ENCODE peak calls at places on chromosomes 7 and 10, in seven cellular contexts. S is lower lobe of right lung; V is left lung; Q is CD4-positive, alpha-beta memory T cell; H is body of pancreas; L is thyroid gland; J is neuronal stem cell. A is an unnamed sample.

GRCh38 chr10:126147866-126148578 is 240.3 kb downstream of the ADAM12 start:
- DNase-seq in S (no peak), V (no peak), Q (no peak), H (no peak), L (no peak), J (no peak), A (no peak)

GRCh38 chr10:71232089-71232998 is 20.0 kb downstream of the UNC5B start:
- DNase-seq in S (peak; percentile 78), V (no peak), Q (no peak), H (peak; percentile 94), L (peak; percentile 73), J (no peak), A (no peak)

GRCh38 chr10:19158870-19159269 is 110.3 kb downstream of the MALRD1 start:
- DNase-seq in S (no peak), V (no peak), Q (no peak), H (no peak), L (no peak), J (no peak), A (no peak)

GRCh38 chr10:79230563-79231249 is 116.6 kb upstream of the PPIF start:
- DNase-seq in S (no peak), V (peak; percentile 49), Q (no peak), H (no peak), L (no peak), J (no peak), A (no peak)

GRCh38 chr7:128871050-128871449 is 8.4 kb downstream of the ATP6V1F start:
- DNase-seq in S (no peak), V (no peak), Q (no peak), H (no peak), L (no peak), J (no peak), A (no peak)

GRCh38 chr10:77188511-77188910 is 449.1 kb downstream of the KCNMA1 start:
- DNase-seq in S (no peak), V (no peak), Q (no peak), H (no peak), L (no peak), J (no peak), A (no peak)

GRCh38 chr7:150962285-150962742 is 15.8 kb downstream of the KCNH2 start:
- DNase-seq in S (no peak), V (no peak), Q (no peak), H (no peak), L (no peak), J (no peak), A (no peak)

GRCh38 chr7:106643189-106643588 is 17.8 kb downstream of the CCDC71L start:
- DNase-seq in S (no peak), V (no peak), Q (no peak), H (no peak), L (no peak), J (no peak), A (no peak)

GRCh38 chr7:8109196-8110022 is 140.8 kb downstream of the GLCCI1 start:
- DNase-seq in S (no peak), V (no peak), Q (no peak), H (no peak), L (no peak), J (no peak), A (no peak)

GRCh38 chr7:70306173-70306572 is 707.9 kb downstream of the AUTS2 start:
- DNase-seq in S (no peak), V (no peak), Q (no peak), H (no peak), L (no peak), J (no peak), A (no peak)

GRCh38 chr7:11751807-11752389 is 80.1 kb downstream of the THSD7A start:
- DNase-seq in S (no peak), V (no peak), Q (no peak), H (peak; percentile 23), L (no peak), J (no peak), A (no peak)

GRCh38 chr10:3838723-3839437 is 53.9 kb upstream of the KLF6 start:
- DNase-seq in S (no peak), V (no peak), Q (no peak), H (no peak), L (no peak), J (no peak), A (no peak)

GRCh38 chr7:30909431-30909830 is 2.2 kb upstream of the AQP1 start:
- DNase-seq in S (peak; percentile 74), V (peak; percentile 69), Q (no peak), H (no peak), L (peak; percentile 38), J (no peak), A (no peak)

GRCh38 chr10:110843796-110844616 is 27.7 kb upstream of the PDCD4 start:
- DNase-seq in S (no peak), V (no peak), Q (no peak), H (peak; percentile 75), L (no peak), J (no peak), A (no peak)

GRCh38 chr7:80172387-80172786 is 37.8 kb downstream of the GNAI1 start:
- DNase-seq in S (no peak), V (no peak), Q (no peak), H (no peak), L (no peak), J (no peak), A (no peak)

GRCh38 chr10:97673736-97674525 is 13.1 kb downstream of the AVPI1 start:
- DNase-seq in S (no peak), V (no peak), Q (no peak), H (no peak), L (no peak), J (no peak), A (no peak)

GRCh38 chr7:98194672-98195457 is 16.4 kb upstream of the BHLHA15 start:
- DNase-seq in S (no peak), V (no peak), Q (no peak), H (no peak), L (no peak), J (no peak), A (no peak)

DNA sequence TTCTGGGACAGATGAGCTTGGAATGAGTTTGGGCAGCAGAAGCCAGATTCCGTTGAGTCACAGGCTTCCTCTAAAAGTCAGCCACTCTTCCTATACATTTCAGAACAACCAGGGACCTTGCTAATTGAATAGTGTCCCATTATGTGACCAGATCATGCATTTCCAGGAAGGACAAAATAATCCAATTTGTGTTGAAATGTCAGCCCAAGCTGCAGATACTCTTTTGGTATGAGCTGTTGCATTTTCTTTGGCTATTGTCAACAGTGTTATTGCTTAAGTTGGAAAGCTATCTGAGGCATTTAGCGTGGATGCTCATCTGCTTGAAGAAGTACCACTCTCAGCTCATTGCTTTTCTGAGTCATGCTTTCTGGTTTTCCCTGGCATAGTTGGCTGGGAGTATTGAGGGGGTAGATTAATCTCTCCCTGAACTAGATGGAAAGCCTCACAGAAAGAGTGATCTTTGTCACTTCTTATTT is 223.7 kb upstream of the HABP2 start:
- DNase-seq in S (no peak), V (no peak), Q (no peak), H (no peak), L (no peak), J (no peak), A (no peak)
- H3K4me1 ChIP-seq in S (peaks cover 17% of the 10 kb centered on the region), V (peaks cover 16% of the 10 kb centered on the region), Q (no peaks in the 10 kb centered on the region), H (no peaks in the 10 kb centered on the region), L (no peaks in the 10 kb centered on the region), J (peaks cover 10% of the 10 kb centered on the region), A (no peaks in the 10 kb centered on the region)

DNA sequence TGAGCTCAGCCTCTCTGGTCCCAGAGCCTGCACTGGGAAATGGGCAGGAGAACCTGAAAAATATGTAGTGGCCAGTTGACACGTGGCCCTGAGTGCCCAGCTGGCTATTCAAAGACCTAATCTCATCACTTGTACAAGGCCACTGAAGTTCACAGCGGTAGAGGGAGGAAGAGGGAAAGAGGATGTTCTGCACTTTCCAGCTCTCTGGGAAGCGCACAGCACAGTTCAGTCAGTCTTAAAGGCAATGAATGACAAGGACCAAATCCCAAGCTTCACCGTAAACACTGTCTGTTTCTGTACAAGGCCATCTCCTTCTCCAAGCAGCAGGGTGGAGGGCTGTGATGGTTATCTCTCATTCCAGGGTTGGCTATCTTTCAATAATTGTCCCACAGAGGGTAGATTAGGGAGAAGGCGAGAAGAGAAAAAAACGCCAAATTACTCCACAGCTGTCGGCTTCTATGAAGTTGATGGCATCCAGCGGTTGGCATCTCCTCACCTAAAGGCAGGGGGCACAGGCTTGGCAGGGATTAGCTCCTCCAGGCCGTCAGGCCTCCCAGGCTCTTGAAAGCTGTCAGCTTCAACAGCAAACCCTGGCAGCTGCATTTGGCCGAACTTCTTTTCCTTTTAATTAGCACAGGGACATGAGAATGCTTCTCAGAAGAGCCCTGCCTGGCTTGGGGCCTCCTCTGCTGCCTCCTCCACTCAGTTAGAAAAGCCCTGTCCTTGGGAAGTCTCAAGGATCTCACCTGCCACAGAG is 10.6 kb downstream of the SFMBT2 start:
- DNase-seq in S (no peak), V (no peak), Q (no peak), H (no peak), L (no peak), J (no peak), A (no peak)
- H3K27ac ChIP-seq in S (no peak overlapping the region), V (no peak overlapping the region), Q (no peak overlapping the region), H (no peak overlapping the region), L (no peak overlapping the region), J (no peak overlapping the region), A (no peak overlapping the region)

GRCh38 chr7:158733762-158734494 is 29.3 kb upstream of the NCAPG2 start:
- DNase-seq in S (no peak), V (no peak), Q (no peak), H (no peak), L (no peak), J (no peak), A (no peak)
- H3K36me3 ChIP-seq in S (peaks cover 55% of the 10 kb centered on the region), V (peaks cover 58% of the 10 kb centered on the region), Q (peaks cover 56% of the 10 kb centered on the region), H (peaks cover 26% of the 10 kb centered on the region), L (peaks cover 51% of the 10 kb centered on the region), J (peaks cover 12% of the 10 kb centered on the region), A (peaks cover 62% of the 10 kb centered on the region)

DNA sequence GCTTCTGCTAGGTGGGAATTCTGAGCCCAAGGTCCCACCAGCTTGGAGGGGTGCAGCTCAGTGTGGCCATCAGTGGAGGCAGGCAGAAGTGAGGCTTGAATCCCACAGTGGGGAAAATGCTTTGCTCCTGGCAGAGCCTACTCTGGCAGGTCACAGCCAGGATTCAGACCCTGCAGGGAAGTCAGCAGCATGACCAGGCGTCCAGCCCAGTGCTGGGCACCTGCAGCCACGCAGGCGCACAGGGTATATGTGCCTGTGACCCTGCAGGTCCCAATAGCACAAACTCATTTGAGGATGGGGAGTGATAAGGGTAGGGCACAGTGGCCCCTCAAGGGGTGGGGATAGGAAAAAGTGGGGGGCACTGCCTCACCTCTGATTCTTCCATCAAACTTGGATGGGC is 8.4 kb upstream of the AEBP1 start:
- DNase-seq in S (no peak), V (peak; percentile 51), Q (no peak), H (no peak), L (no peak), J (no peak), A (no peak)
- H3K4me1 ChIP-seq in S (peaks cover 13% of the 10 kb centered on the region), V (peaks cover 3% of the 10 kb centered on the region), Q (no peaks in the 10 kb centered on the region), H (no peaks in the 10 kb centered on the region), L (no peaks in the 10 kb centered on the region), J (peaks cover 4% of the 10 kb centered on the region), A (no peaks in the 10 kb centered on the region)

GRCh38 chr10:6716521-6716920 is 136.4 kb upstream of the PRKCQ start:
- DNase-seq in S (no peak), V (no peak), Q (no peak), H (no peak), L (no peak), J (no peak), A (no peak)

GRCh38 chr10:6726924-6727323 is 146.8 kb upstream of the PRKCQ start:
- DNase-seq in S (no peak), V (no peak), Q (no peak), H (no peak), L (no peak), J (no peak), A (no peak)

GRCh38 chr10:6721964-6722615 is 142.0 kb upstream of the PRKCQ start:
- DNase-seq in S (no peak), V (no peak), Q (no peak), H (no peak), L (no peak), J (no peak), A (no peak)

GRCh38 chr10:6722616-6723004 is 142.5 kb upstream of the PRKCQ start:
- DNase-seq in S (no peak), V (no peak), Q (no peak), H (no peak), L (no peak), J (no peak), A (no peak)

GRCh38 chr10:6721480-6721879 is 141.4 kb upstream of the PRKCQ start:
- DNase-seq in S (no peak), V (no peak), Q (no peak), H (peak; percentile 14), L (no peak), J (no peak), A (no peak)
- H3K27ac ChIP-seq in S (no peak overlapping the region), V (no peak overlapping the region), Q (no peak overlapping the region), H (no peak overlapping the region), L (no peak overlapping the region), J (no peak overlapping the region), A (no peak overlapping the region)